ENCODE peak calls at places on chromosomes 16 and 17, in ten cellular contexts. G is AG08395; W is NCI-H1092; Q is SW480; A is activated gamma-delta T cell treated with anti-CD3 and anti-CD28 coated beads, Interleukin-2, amount 50 U/mL, for 16 hours; J is lower lobe of right lung; U is NCI-H460; F is BE2C; V is CD4-positive, alpha-beta T cell; O is ascending aorta. R is an unnamed sample.
A peak's percentile ranks its signal among the peaks of the same experiment; 100 is the strongest.

GRCh38 chr16:57897053-57897784 is 73.7 kb downstream of the CNGB1 start:
- DNase-seq in G (no peak), W (no peak), Q (no peak), A (no peak), J (peak; percentile 57), U (no peak), F (no peak), V (no peak), O (no peak), R (no peak)

GRCh38 chr16:31496670-31497069 is 11.5 kb downstream of the RUSF1 start:
- DNase-seq in G (no peak), W (no peak), Q (no peak), A (no peak), J (peak; percentile 81), U (no peak), F (no peak), V (no peak), O (no peak), R (no peak)

GRCh38 chr17:19644493-19645210 is 3.9 kb upstream of the ALDH3A2 start:
- DNase-seq in G (no peak), W (no peak), Q (no peak), A (no peak), J (no peak), U (no peak), F (no peak), V (no peak), O (no peak), R (no peak)

GRCh38 chr17:28622186-28622585 is 8.2 kb upstream of the RSKR start:
- DNase-seq in G (no peak), W (no peak), Q (no peak), A (no peak), J (no peak), U (no peak), F (no peak), V (no peak), O (no peak), R (no peak)

GRCh38 chr16:22838681-22839080 is 24.7 kb downstream of the HS3ST2 start:
- DNase-seq in G (no peak), W (no peak), Q (no peak), A (no peak), J (no peak), U (no peak), F (no peak), V (no peak), O (no peak), R (no peak)

GRCh38 chr16:65725156-65725845 is 603.4 kb upstream of the CDH11 start:
- DNase-seq in G (no peak), W (no peak), Q (no peak), A (no peak), J (no peak), U (no peak), F (no peak), V (no peak), O (no peak), R (no peak)

GRCh38 chr17:80468222-80468621 is 8.2 kb downstream of the NPTX1 start:
- DNase-seq in G (no peak), W (no peak), Q (no peak), A (no peak), J (no peak), U (no peak), F (no peak), V (no peak), O (no peak), R (no peak)

GRCh38 chr16:89924298-89924924 is 1.3 kb downstream of the TUBB3 start:
- DNase-seq in G (no peak), W (peak; percentile 33), Q (no peak), A (no peak), J (no peak), U (no peak), F (peak; percentile 68), V (no peak), O (no peak), R (no peak)

GRCh38 chr16:1579214-1579613 is 32.7 kb downstream of the IFT140 start:
- DNase-seq in G (no peak), W (no peak), Q (no peak), A (no peak), J (no peak), U (no peak), F (no peak), V (no peak), O (no peak), R (no peak)

GRCh38 chr17:4559851-4560820 is at the start of gene GGT6:
- DNase-seq in G (no peak), W (no peak), Q (no peak), A (no peak), J (peak; percentile 82), U (no peak), F (no peak), V (no peak), O (no peak), R (no peak)

GRCh38 chr17:55495239-55495638 is 16.0 kb downstream of the SMIM36 start:
- DNase-seq in G (no peak), W (no peak), Q (no peak), A (no peak), J (no peak), U (no peak), F (no peak), V (no peak), O (no peak), R (no peak)

GRCh38 chr17:69723741-69724140 is 309.2 kb downstream of the MAP2K6 start:
- DNase-seq in G (no peak), W (no peak), Q (peak; percentile 5), A (no peak), J (no peak), U (peak; percentile 16), F (no peak), V (no peak), O (no peak), R (no peak)

GRCh38 chr17:75078097-75079022 is 9.4 kb upstream of the SLC16A5 start:
- DNase-seq in G (peak; percentile 88), W (no peak), Q (peak; percentile 76), A (no peak), J (peak; percentile 68), U (no peak), F (no peak), V (no peak), O (no peak), R (no peak)

GRCh38 chr17:47821424-47822379 is at the start of gene OSBPL7:
- DNase-seq in G (peak; percentile 87), W (peak; percentile 90), Q (peak; percentile 86), A (peak; percentile 67), J (peak; percentile 79), U (peak; percentile 36), F (peak; percentile 92), V (peak; percentile 77), O (peak; percentile 62), R (peak; percentile 42)

GRCh38 chr17:61669522-61669921 is 78.5 kb upstream of the NACA2 start:
- DNase-seq in G (no peak), W (peak; percentile 22), Q (no peak), A (no peak), J (no peak), U (no peak), F (no peak), V (no peak), O (no peak), R (no peak)

GRCh38 chr16:4309833-4310266 is 6.0 kb upstream of the GLIS2 start:
- DNase-seq in G (peak; percentile 32), W (peak; percentile 8), Q (peak; percentile 62), A (peak; percentile 41), J (peak; percentile 81), U (peak; percentile 62), F (peak; percentile 70), V (peak; percentile 53), O (no peak), R (no peak)

GRCh38 chr17:29611351-29612093 is 11.2 kb downstream of the CORO6 start:
- DNase-seq in G (no peak), W (no peak), Q (no peak), A (no peak), J (no peak), U (no peak), F (no peak), V (no peak), O (no peak), R (no peak)

GRCh38 chr17:50908860-50909764 is 43.0 kb upstream of the TOB1 start:
- DNase-seq in G (no peak), W (no peak), Q (peak; percentile 74), A (no peak), J (peak; percentile 83), U (no peak), F (no peak), V (peak; percentile 40), O (no peak), R (no peak)

GRCh38 chr17:34225046-34225445 is 30.0 kb upstream of the CCL2 start:
- DNase-seq in G (no peak), W (no peak), Q (no peak), A (no peak), J (no peak), U (no peak), F (no peak), V (no peak), O (no peak), R (no peak)

GRCh38 chr16:28304214-28304613 is 11.9 kb downstream of the SBK1 start:
- DNase-seq in G (peak; percentile 33), W (no peak), Q (no peak), A (no peak), J (no peak), U (peak; percentile 61), F (no peak), V (no peak), O (no peak), R (no peak)

GRCh38 chr17:76796081-76796480 is 58.2 kb downstream of the MFSD11 start:
- DNase-seq in G (no peak), W (no peak), Q (no peak), A (no peak), J (no peak), U (no peak), F (no peak), V (no peak), O (no peak), R (no peak)

GRCh38 chr16:81480856-81481821 is 36.5 kb downstream of the CMIP start:
- DNase-seq in G (peak; percentile 49), W (no peak), Q (peak; percentile 73), A (no peak), J (peak; percentile 85), U (no peak), F (no peak), V (no peak), O (peak; percentile 49), R (no peak)

GRCh38 chr17:80474933-80475915 is 1.2 kb downstream of the NPTX1 start:
- DNase-seq in G (no peak), W (no peak), Q (no peak), A (no peak), J (no peak), U (no peak), F (no peak), V (no peak), O (no peak), R (no peak)

GRCh38 chr16:20774703-20775362 is 11.0 kb downstream of the ACSM3 start:
- DNase-seq in G (peak; percentile 71), W (peak; percentile 2), Q (peak; percentile 69), A (peak; percentile 7), J (peak; percentile 86), U (peak; percentile 66), F (peak; percentile 79), V (peak; percentile 46), O (no peak), R (peak; percentile 31)

GRCh38 chr17:32783602-32784001 is 93.3 kb downstream of the MYO1D start:
- DNase-seq in G (peak; percentile 59), W (peak; percentile 65), Q (peak; percentile 81), A (no peak), J (no peak), U (peak; percentile 45), F (no peak), V (no peak), O (no peak), R (no peak)

GRCh38 chr17:71764507-71764906 is 356.3 kb upstream of the SOX9 start:
- DNase-seq in G (no peak), W (no peak), Q (no peak), A (no peak), J (no peak), U (peak; percentile 28), F (peak; percentile 51), V (no peak), O (no peak), R (no peak)

GRCh38 chr16:14301150-14302030 is 230.3 kb downstream of the MRTFB start:
- DNase-seq in G (peak; percentile 37), W (no peak), Q (peak; percentile 43), A (no peak), J (no peak), U (no peak), F (no peak), V (no peak), O (no peak), R (no peak)

GRCh38 chr16:15976225-15976812 is 26.9 kb downstream of the ABCC1 start:
- DNase-seq in G (no peak), W (no peak), Q (no peak), A (no peak), J (no peak), U (no peak), F (no peak), V (no peak), O (no peak), R (no peak)